ENCODE peak calls at places on chromosomes 6 and 20, in five cellular contexts. One of them, this sample, is unnamed.

GRCh38 chr20:33649201-33649631 is 12.9 kb upstream of the C20orf144 start:
- DNase-seq in right atrium auricular region: peak; percentile 79
- DNase-seq in breast epithelium: no peak
- DNase-seq in HepG2: no peak
- DNase-seq in SJSA1: no peak
- DNase-seq in this sample: peak; percentile 89

GRCh38 chr6:157994126-157994795 is 12.6 kb downstream of the SYNJ2 start:
- DNase-seq in right atrium auricular region: no peak
- DNase-seq in SJSA1: no peak
- DNase-seq in breast epithelium: no peak
- DNase-seq in HepG2: peak; percentile 69
- DNase-seq in this sample: no peak

GRCh38 chr6:38703949-38704348 is 1.0 kb upstream of the GLO1 start:
- DNase-seq in right atrium auricular region: no peak
- DNase-seq in SJSA1: no peak
- DNase-seq in HepG2: no peak
- DNase-seq in breast epithelium: no peak
- DNase-seq in this sample: no peak

GRCh38 chr6:139308936-139309603 is 17.3 kb upstream of the TXLNB start:
- DNase-seq in SJSA1: no peak
- DNase-seq in right atrium auricular region: no peak
- DNase-seq in breast epithelium: no peak
- DNase-seq in HepG2: peak; percentile 72
- DNase-seq in this sample: peak; percentile 53

GRCh38 chr6:130396722-130397121 is 30.9 kb downstream of the TMEM200A start:
- DNase-seq in right atrium auricular region: no peak
- DNase-seq in SJSA1: no peak
- DNase-seq in HepG2: no peak
- DNase-seq in breast epithelium: no peak
- DNase-seq in this sample: no peak

GRCh38 chr6:158854214-158855101 is 35.3 kb upstream of the EZR start:
- DNase-seq in SJSA1: no peak
- DNase-seq in right atrium auricular region: no peak
- DNase-seq in HepG2: peak; percentile 35
- DNase-seq in breast epithelium: no peak
- DNase-seq in this sample: no peak

GRCh38 chr6:136016228-136017225 is 165.0 kb downstream of the PDE7B start:
- DNase-seq in SJSA1: no peak
- DNase-seq in breast epithelium: no peak
- DNase-seq in HepG2: no peak
- DNase-seq in right atrium auricular region: no peak
- DNase-seq in this sample: no peak

GRCh38 chr20:3670511-3670910 is 7.3 kb upstream of the GFRA4 start:
- DNase-seq in breast epithelium: no peak
- DNase-seq in right atrium auricular region: no peak
- DNase-seq in HepG2: no peak
- DNase-seq in SJSA1: no peak
- DNase-seq in this sample: no peak

GRCh38 chr6:56902551-56903464 is 52.1 kb upstream of the BEND6 start:
- DNase-seq in SJSA1: peak; percentile 92
- DNase-seq in HepG2: peak; percentile 25
- DNase-seq in breast epithelium: no peak
- DNase-seq in right atrium auricular region: no peak
- DNase-seq in this sample: peak; percentile 12

GRCh38 chr6:63188828-63189227 is 22.4 kb upstream of the FKBP1C start:
- DNase-seq in right atrium auricular region: no peak
- DNase-seq in breast epithelium: no peak
- DNase-seq in HepG2: no peak
- DNase-seq in SJSA1: no peak
- DNase-seq in this sample: no peak

GRCh38 chr6:49269190-49269589 is 193.9 kb downstream of the MMUT start:
- DNase-seq in SJSA1: no peak
- DNase-seq in HepG2: no peak
- DNase-seq in right atrium auricular region: no peak
- DNase-seq in breast epithelium: no peak
- DNase-seq in this sample: no peak

GRCh38 chr6:167581637-167582036 is 245.1 kb upstream of the AFDN start:
- DNase-seq in right atrium auricular region: no peak
- DNase-seq in breast epithelium: no peak
- DNase-seq in SJSA1: no peak
- DNase-seq in HepG2: no peak
- DNase-seq in this sample: no peak

GRCh38 chr6:130517444-130517931 is 151.7 kb downstream of the TMEM200A start:
- DNase-seq in breast epithelium: no peak
- DNase-seq in right atrium auricular region: no peak
- DNase-seq in HepG2: no peak
- DNase-seq in SJSA1: no peak
- DNase-seq in this sample: no peak

GRCh38 chr6:72999995-73000394 is 225.3 kb downstream of the KHDC1L start:
- DNase-seq in SJSA1: no peak
- DNase-seq in right atrium auricular region: no peak
- DNase-seq in HepG2: peak; percentile 3
- DNase-seq in breast epithelium: peak; percentile 18
- DNase-seq in this sample: no peak

GRCh38 chr6:142271476-142271875 is 30.3 kb upstream of the ADGRG6 start:
- DNase-seq in HepG2: no peak
- DNase-seq in SJSA1: no peak
- DNase-seq in breast epithelium: no peak
- DNase-seq in right atrium auricular region: no peak
- DNase-seq in this sample: no peak

GRCh38 chr6:1481326-1481725 is 92.0 kb downstream of the FOXF2 start:
- DNase-seq in HepG2: no peak
- DNase-seq in right atrium auricular region: no peak
- DNase-seq in SJSA1: peak; percentile 94
- DNase-seq in breast epithelium: no peak
- DNase-seq in this sample: peak; percentile 84

GRCh38 chr6:93104195-93104817 is 315.1 kb downstream of the EPHA7 start:
- DNase-seq in right atrium auricular region: no peak
- DNase-seq in breast epithelium: no peak
- DNase-seq in HepG2: no peak
- DNase-seq in SJSA1: no peak
- DNase-seq in this sample: no peak

GRCh38 chr20:20455945-20456344 is 88.0 kb downstream of the INSM1 start:
- DNase-seq in HepG2: no peak
- DNase-seq in right atrium auricular region: no peak
- DNase-seq in SJSA1: no peak
- DNase-seq in breast epithelium: no peak
- DNase-seq in this sample: no peak

GRCh38 chr6:45421700-45422540 is 44.2 kb upstream of the SUPT3H start:
- DNase-seq in breast epithelium: no peak
- DNase-seq in HepG2: peak; percentile 16
- DNase-seq in SJSA1: peak; percentile 93
- DNase-seq in right atrium auricular region: no peak
- DNase-seq in this sample: peak; percentile 53

GRCh38 chr6:134258849-134259306 is 59.0 kb downstream of the SGK1 start:
- DNase-seq in right atrium auricular region: no peak
- DNase-seq in HepG2: peak; percentile 57
- DNase-seq in breast epithelium: no peak
- DNase-seq in SJSA1: no peak
- DNase-seq in this sample: no peak

GRCh38 chr6:126107475-126108121 is 121.3 kb downstream of the TRMT11 start:
- DNase-seq in SJSA1: no peak
- DNase-seq in breast epithelium: no peak
- DNase-seq in right atrium auricular region: no peak
- DNase-seq in HepG2: no peak
- DNase-seq in this sample: no peak

GRCh38 chr6:126356526-126356925 is 16.6 kb downstream of the CENPW start:
- DNase-seq in breast epithelium: no peak
- DNase-seq in SJSA1: no peak
- DNase-seq in right atrium auricular region: no peak
- DNase-seq in HepG2: no peak
- DNase-seq in this sample: no peak

GRCh38 chr20:57661201-57662027 is 41.2 kb upstream of the ZBP1 start:
- DNase-seq in SJSA1: no peak
- DNase-seq in HepG2: no peak
- DNase-seq in right atrium auricular region: no peak
- DNase-seq in breast epithelium: peak; percentile 15
- DNase-seq in this sample: no peak

GRCh38 chr6:30761791-30762429 is 17.6 kb upstream of the IER3 start:
- DNase-seq in right atrium auricular region: no peak
- DNase-seq in HepG2: no peak
- DNase-seq in breast epithelium: no peak
- DNase-seq in SJSA1: no peak
- DNase-seq in this sample: no peak

GRCh38 chr6:91442342-91442741 is 855.5 kb upstream of the MAP3K7 start:
- DNase-seq in right atrium auricular region: no peak
- DNase-seq in breast epithelium: no peak
- DNase-seq in HepG2: no peak
- DNase-seq in SJSA1: no peak
- DNase-seq in this sample: no peak

GRCh38 chr6:147203311-147204059 is 732 bp upstream of the STXBP5 start:
- DNase-seq in breast epithelium: peak; percentile 59
- DNase-seq in right atrium auricular region: no peak
- DNase-seq in HepG2: peak; percentile 49
- DNase-seq in SJSA1: peak; percentile 79
- DNase-seq in this sample: peak; percentile 68

GRCh38 chr6:40897390-40898003 is 141.5 kb downstream of the UNC5CL start:
- DNase-seq in breast epithelium: no peak
- DNase-seq in HepG2: peak; percentile 33
- DNase-seq in SJSA1: no peak
- DNase-seq in right atrium auricular region: no peak
- DNase-seq in this sample: no peak

GRCh38 chr6:40894962-40895799 is 143.8 kb downstream of the UNC5CL start:
- DNase-seq in HepG2: peak; percentile 43
- DNase-seq in breast epithelium: no peak
- DNase-seq in right atrium auricular region: no peak
- DNase-seq in SJSA1: peak; percentile 82
- DNase-seq in this sample: peak; percentile 43

GRCh38 chr6:40899684-40900155 is 139.3 kb downstream of the UNC5CL start:
- DNase-seq in breast epithelium: no peak
- DNase-seq in HepG2: peak; percentile 97
- DNase-seq in right atrium auricular region: no peak
- DNase-seq in SJSA1: no peak
- DNase-seq in this sample: no peak

GRCh38 chr6:40898073-40898472 is 140.9 kb downstream of the UNC5CL start:
- DNase-seq in right atrium auricular region: no peak
- DNase-seq in breast epithelium: no peak
- DNase-seq in HepG2: no peak
- DNase-seq in SJSA1: no peak
- DNase-seq in this sample: no peak

GRCh38 chr6:40896696-40897095 is 142.3 kb downstream of the UNC5CL start:
- DNase-seq in SJSA1: no peak
- DNase-seq in HepG2: peak; percentile 84
- DNase-seq in breast epithelium: no peak
- DNase-seq in right atrium auricular region: no peak
- DNase-seq in this sample: no peak
- H3K36me3 ChIP-seq in SJSA1: no peaks in the 10 kb centered on the region
- H3K36me3 ChIP-seq in HepG2: no peaks in the 10 kb centered on the region
- H3K36me3 ChIP-seq in breast epithelium: no peaks in the 10 kb centered on the region
- H3K36me3 ChIP-seq in right atrium auricular region: no peaks in the 10 kb centered on the region
- H3K36me3 ChIP-seq in this sample: no peaks in the 10 kb centered on the region

GRCh38 chr6:121630716-121631115 is 195.3 kb downstream of the GJA1 start:
- DNase-seq in HepG2: no peak
- DNase-seq in breast epithelium: no peak
- DNase-seq in SJSA1: no peak
- DNase-seq in right atrium auricular region: no peak
- DNase-seq in this sample: no peak

GRCh38 chr6:121639041-121639440 is 203.6 kb downstream of the GJA1 start:
- DNase-seq in breast epithelium: no peak
- DNase-seq in right atrium auricular region: no peak
- DNase-seq in SJSA1: no peak
- DNase-seq in HepG2: no peak
- DNase-seq in this sample: no peak

GRCh38 chr6:121633309-121633708 is 197.9 kb downstream of the GJA1 start:
- DNase-seq in right atrium auricular region: no peak
- DNase-seq in breast epithelium: no peak
- DNase-seq in HepG2: no peak
- DNase-seq in SJSA1: no peak
- DNase-seq in this sample: no peak

GRCh38 chr6:121641158-121641557 is 205.7 kb downstream of the GJA1 start:
- DNase-seq in SJSA1: no peak
- DNase-seq in right atrium auricular region: no peak
- DNase-seq in breast epithelium: no peak
- DNase-seq in HepG2: no peak
- DNase-seq in this sample: no peak

GRCh38 chr6:121635355-121635754 is 199.9 kb downstream of the GJA1 start:
- DNase-seq in SJSA1: no peak
- DNase-seq in breast epithelium: no peak
- DNase-seq in HepG2: no peak
- DNase-seq in right atrium auricular region: no peak
- DNase-seq in this sample: no peak
- H3K9me3 ChIP-seq in SJSA1: no peaks in the 10 kb centered on the region
- H3K9me3 ChIP-seq in breast epithelium: peaks cover 45% of the 10 kb centered on the region
- H3K9me3 ChIP-seq in HepG2: peaks cover 42% of the 10 kb centered on the region
- H3K9me3 ChIP-seq in right atrium auricular region: peaks cover 22% of the 10 kb centered on the region
- H3K9me3 ChIP-seq in this sample: peaks cover 4% of the 10 kb centered on the region

GRCh38 chr20:18991012-18991411 is 177.4 kb downstream of the SCP2D1 start:
- DNase-seq in SJSA1: no peak
- DNase-seq in HepG2: no peak
- DNase-seq in breast epithelium: no peak
- DNase-seq in right atrium auricular region: no peak
- DNase-seq in this sample: no peak
- H3K36me3 ChIP-seq in SJSA1: no peaks in the 10 kb centered on the region
- H3K36me3 ChIP-seq in HepG2: no peaks in the 10 kb centered on the region
- H3K36me3 ChIP-seq in breast epithelium: no peaks in the 10 kb centered on the region
- H3K36me3 ChIP-seq in right atrium auricular region: no peaks in the 10 kb centered on the region
- H3K36me3 ChIP-seq in this sample: no peaks in the 10 kb centered on the region

GRCh38 chr20:51715028-51715872 is 52.9 kb downstream of the ATP9A start:
- DNase-seq in SJSA1: no peak
- DNase-seq in breast epithelium: no peak
- DNase-seq in right atrium auricular region: no peak
- DNase-seq in HepG2: no peak
- DNase-seq in this sample: no peak
- H3K9me3 ChIP-seq in SJSA1: no peaks in the 10 kb centered on the region
- H3K9me3 ChIP-seq in breast epithelium: no peaks in the 10 kb centered on the region
- H3K9me3 ChIP-seq in right atrium auricular region: no peaks in the 10 kb centered on the region
- H3K9me3 ChIP-seq in HepG2: no peaks in the 10 kb centered on the region
- H3K9me3 ChIP-seq in this sample: no peaks in the 10 kb centered on the region

DNA sequence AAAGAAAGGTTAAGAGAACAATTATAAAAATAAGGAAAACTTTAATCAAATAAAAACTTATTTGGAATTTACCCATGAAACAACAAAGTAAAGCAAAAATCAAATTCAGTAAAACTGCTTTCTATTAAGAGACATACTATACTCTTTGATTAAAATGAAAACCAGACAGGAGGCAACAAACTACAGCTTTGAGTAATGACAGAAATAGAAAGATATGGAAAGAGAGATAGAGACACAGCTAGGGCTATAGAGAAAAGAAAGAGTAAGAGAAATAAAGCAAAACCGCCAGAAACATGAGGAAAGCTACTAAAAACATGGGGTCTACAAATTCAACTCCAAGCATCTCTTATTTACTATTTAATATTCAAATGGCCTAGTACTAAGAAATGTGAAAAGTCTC is 67.6 kb downstream of the PHIP start:
- DNase-seq in breast epithelium: no peak
- DNase-seq in right atrium auricular region: no peak
- DNase-seq in HepG2: no peak
- DNase-seq in SJSA1: no peak
- DNase-seq in this sample: no peak
- H3K36me3 ChIP-seq in breast epithelium: peaks cover 4% of the 10 kb centered on the region
- H3K36me3 ChIP-seq in right atrium auricular region: peaks cover 22% of the 10 kb centered on the region
- H3K36me3 ChIP-seq in HepG2: no peaks in the 10 kb centered on the region
- H3K36me3 ChIP-seq in SJSA1: peaks cover 23% of the 10 kb centered on the region
- H3K36me3 ChIP-seq in this sample: peaks cover 22% of the 10 kb centered on the region

GRCh38 chr20:29119141-29119540 is 2138.3 kb upstream of the DEFB115 start:
- DNase-seq in SJSA1: no peak
- DNase-seq in right atrium auricular region: no peak
- DNase-seq in breast epithelium: no peak
- DNase-seq in HepG2: no peak
- DNase-seq in this sample: no peak
- H3K9me3 ChIP-seq in SJSA1: no peaks in the 10 kb centered on the region
- H3K9me3 ChIP-seq in right atrium auricular region: no peaks in the 10 kb centered on the region
- H3K9me3 ChIP-seq in breast epithelium: peaks cover 14% of the 10 kb centered on the region
- H3K9me3 ChIP-seq in HepG2: peaks cover 59% of the 10 kb centered on the region
- H3K9me3 ChIP-seq in this sample: no peaks in the 10 kb centered on the region

GRCh38 chr6:36505744-36506534 is 41.3 kb downstream of the STK38 start:
- DNase-seq in right atrium auricular region: no peak
- DNase-seq in breast epithelium: no peak
- DNase-seq in SJSA1: no peak
- DNase-seq in HepG2: no peak
- DNase-seq in this sample: no peak
- H3K36me3 ChIP-seq in right atrium auricular region: peaks cover 50% of the 10 kb centered on the region
- H3K36me3 ChIP-seq in breast epithelium: no peaks in the 10 kb centered on the region
- H3K36me3 ChIP-seq in SJSA1: peaks cover 86% of the 10 kb centered on the region
- H3K36me3 ChIP-seq in HepG2: peaks cover 8% of the 10 kb centered on the region
- H3K36me3 ChIP-seq in this sample: peaks cover 39% of the 10 kb centered on the region

This sample was measured in MG63.